ENCODE peak calls at places on chromosomes 11 and 22, in five cellular contexts. One of them, this sample, is unnamed.

GRCh38 chr22:44458044-44459020 is 39.7 kb downstream of the RTL6 start:
- DNase-seq in fibroblast of the aortic adventitia: no peak
- DNase-seq in PC-9: peak; percentile 33
- DNase-seq in esophagus squamous epithelium: no peak
- DNase-seq in HL-60: no peak
- DNase-seq in this sample: no peak

GRCh38 chr11:57896641-57897145 is 127.0 kb upstream of the OR9Q1 start:
- DNase-seq in fibroblast of the aortic adventitia: no peak
- DNase-seq in PC-9: no peak
- DNase-seq in esophagus squamous epithelium: no peak
- DNase-seq in HL-60: no peak
- DNase-seq in this sample: no peak

GRCh38 chr11:48055292-48056132 is 75.2 kb downstream of the PTPRJ start:
- DNase-seq in fibroblast of the aortic adventitia: peak; percentile 34
- DNase-seq in PC-9: peak; percentile 100
- DNase-seq in esophagus squamous epithelium: no peak
- DNase-seq in HL-60: peak; percentile 74
- DNase-seq in this sample: peak; percentile 86

GRCh38 chr11:83459802-83460201 is 173.6 kb upstream of the CCDC90B start:
- DNase-seq in fibroblast of the aortic adventitia: no peak
- DNase-seq in PC-9: no peak
- DNase-seq in esophagus squamous epithelium: no peak
- DNase-seq in HL-60: no peak
- DNase-seq in this sample: no peak

GRCh38 chr11:111982532-111983186 is 42.5 kb upstream of the DLAT start:
- DNase-seq in fibroblast of the aortic adventitia: no peak
- DNase-seq in PC-9: no peak
- DNase-seq in esophagus squamous epithelium: no peak
- DNase-seq in HL-60: no peak
- DNase-seq in this sample: no peak

GRCh38 chr11:102950622-102951081 is 4.9 kb downstream of the MMP13 start:
- DNase-seq in fibroblast of the aortic adventitia: peak; percentile 39
- DNase-seq in PC-9: peak; percentile 57
- DNase-seq in esophagus squamous epithelium: no peak
- DNase-seq in HL-60: no peak
- DNase-seq in this sample: no peak

GRCh38 chr22:50683994-50684371 is 11.4 kb downstream of the SHANK3 start:
- DNase-seq in fibroblast of the aortic adventitia: no peak
- DNase-seq in PC-9: no peak
- DNase-seq in esophagus squamous epithelium: no peak
- DNase-seq in HL-60: no peak
- DNase-seq in this sample: no peak

GRCh38 chr11:19344661-19345518 is 104.1 kb upstream of the E2F8 start:
- DNase-seq in fibroblast of the aortic adventitia: peak; percentile 53
- DNase-seq in PC-9: peak; percentile 79
- DNase-seq in esophagus squamous epithelium: no peak
- DNase-seq in HL-60: no peak
- DNase-seq in this sample: no peak

GRCh38 chr11:1751521-1751921 is 1.1 kb upstream of the IFITM10 start:
- DNase-seq in fibroblast of the aortic adventitia: no peak
- DNase-seq in PC-9: no peak
- DNase-seq in esophagus squamous epithelium: no peak
- DNase-seq in HL-60: no peak
- DNase-seq in this sample: no peak

GRCh38 chr22:31250740-31251330 is 38.7 kb downstream of the LIMK2 start:
- DNase-seq in fibroblast of the aortic adventitia: no peak
- DNase-seq in PC-9: peak; percentile 21
- DNase-seq in esophagus squamous epithelium: no peak
- DNase-seq in HL-60: no peak
- DNase-seq in this sample: no peak

GRCh38 chr11:65776196-65776595 is 4.6 kb downstream of the AP5B1 start:
- DNase-seq in fibroblast of the aortic adventitia: no peak
- DNase-seq in PC-9: peak; percentile 68
- DNase-seq in esophagus squamous epithelium: no peak
- DNase-seq in HL-60: peak; percentile 97
- DNase-seq in this sample: no peak
- TF ChIP-seq CTCF in fibroblast of the aortic adventitia: no peak
- TF ChIP-seq CTCF in PC-9: no peak
- TF ChIP-seq CTCF in esophagus squamous epithelium: no peak
- TF ChIP-seq CTCF in HL-60: no peak
- TF ChIP-seq CTCF in this sample: no peak

GRCh38 chr11:29913352-29913751 is 103.5 kb downstream of the KCNA4 start:
- DNase-seq in fibroblast of the aortic adventitia: no peak
- DNase-seq in PC-9: no peak
- DNase-seq in esophagus squamous epithelium: no peak
- DNase-seq in HL-60: no peak
- DNase-seq in this sample: no peak
- TF ChIP-seq CTCF in fibroblast of the aortic adventitia: no peak
- TF ChIP-seq CTCF in PC-9: no peak
- TF ChIP-seq CTCF in esophagus squamous epithelium: no peak
- TF ChIP-seq CTCF in HL-60: no peak
- TF ChIP-seq CTCF in this sample: no peak

GRCh38 chr22:39068033-39068785 is 8.9 kb upstream of the APOBEC3G start:
- DNase-seq in fibroblast of the aortic adventitia: no peak
- DNase-seq in PC-9: peak; percentile 97
- DNase-seq in esophagus squamous epithelium: no peak
- DNase-seq in HL-60: no peak
- DNase-seq in this sample: no peak
- TF ChIP-seq CTCF in fibroblast of the aortic adventitia: no peak
- TF ChIP-seq CTCF in PC-9: peak; percentile 65
- TF ChIP-seq CTCF in esophagus squamous epithelium: no peak
- TF ChIP-seq CTCF in HL-60: no peak
- TF ChIP-seq CTCF in this sample: no peak

DNA sequence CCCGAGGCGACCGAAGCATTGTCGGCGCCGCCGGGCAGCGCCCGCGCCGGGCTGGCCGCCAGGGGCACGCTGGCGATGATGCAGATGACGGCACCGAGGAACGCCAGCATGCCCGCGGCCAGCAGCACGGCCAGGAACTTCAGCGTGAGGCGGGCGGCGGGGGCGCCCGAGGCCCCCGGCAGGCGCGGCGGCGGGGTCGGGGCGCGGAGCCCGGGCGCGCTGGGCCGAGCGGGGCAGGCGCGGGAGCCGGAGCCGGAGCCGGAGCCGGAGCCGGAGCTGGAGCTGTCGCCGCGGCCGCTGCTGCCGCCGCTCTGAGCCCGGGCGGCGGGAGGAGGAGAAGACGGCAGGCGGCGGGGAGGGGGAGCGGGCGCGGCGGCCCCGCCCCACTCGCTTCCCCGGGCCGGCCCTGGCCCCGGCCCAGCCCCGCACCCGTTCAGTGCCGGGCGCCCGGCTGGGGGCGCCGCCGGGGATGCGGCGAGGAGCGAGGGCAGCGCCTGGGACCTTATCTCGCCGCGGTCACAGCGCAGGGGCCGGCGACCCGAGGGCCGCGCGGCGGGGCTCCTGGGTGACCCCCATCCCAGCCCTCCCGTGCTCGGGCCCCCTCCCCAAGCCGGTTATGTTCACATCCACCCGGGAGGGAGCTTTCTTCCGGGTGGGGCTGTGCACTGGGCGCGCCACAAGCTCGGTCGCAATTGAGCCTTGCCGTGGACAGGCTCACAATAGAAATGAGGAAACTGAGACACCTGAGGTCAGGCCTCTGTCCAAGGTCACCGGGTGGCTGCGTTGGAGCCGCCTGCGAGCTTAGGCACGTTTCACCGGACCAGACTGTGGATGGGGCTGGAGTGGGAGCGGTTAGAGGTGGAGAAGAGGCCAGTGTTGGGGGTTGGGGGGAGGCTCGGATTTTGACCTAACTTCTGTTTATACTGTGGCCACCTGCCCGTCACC is at the start of gene NPTXR:
- DNase-seq in fibroblast of the aortic adventitia: no peak
- DNase-seq in PC-9: no peak
- DNase-seq in esophagus squamous epithelium: no peak
- DNase-seq in HL-60: no peak
- DNase-seq in this sample: no peak
- TF ChIP-seq CTCF in fibroblast of the aortic adventitia: no peak
- TF ChIP-seq CTCF in PC-9: no peak
- TF ChIP-seq CTCF in esophagus squamous epithelium: no peak
- TF ChIP-seq CTCF in HL-60: no peak
- TF ChIP-seq CTCF in this sample: no peak

DNA sequence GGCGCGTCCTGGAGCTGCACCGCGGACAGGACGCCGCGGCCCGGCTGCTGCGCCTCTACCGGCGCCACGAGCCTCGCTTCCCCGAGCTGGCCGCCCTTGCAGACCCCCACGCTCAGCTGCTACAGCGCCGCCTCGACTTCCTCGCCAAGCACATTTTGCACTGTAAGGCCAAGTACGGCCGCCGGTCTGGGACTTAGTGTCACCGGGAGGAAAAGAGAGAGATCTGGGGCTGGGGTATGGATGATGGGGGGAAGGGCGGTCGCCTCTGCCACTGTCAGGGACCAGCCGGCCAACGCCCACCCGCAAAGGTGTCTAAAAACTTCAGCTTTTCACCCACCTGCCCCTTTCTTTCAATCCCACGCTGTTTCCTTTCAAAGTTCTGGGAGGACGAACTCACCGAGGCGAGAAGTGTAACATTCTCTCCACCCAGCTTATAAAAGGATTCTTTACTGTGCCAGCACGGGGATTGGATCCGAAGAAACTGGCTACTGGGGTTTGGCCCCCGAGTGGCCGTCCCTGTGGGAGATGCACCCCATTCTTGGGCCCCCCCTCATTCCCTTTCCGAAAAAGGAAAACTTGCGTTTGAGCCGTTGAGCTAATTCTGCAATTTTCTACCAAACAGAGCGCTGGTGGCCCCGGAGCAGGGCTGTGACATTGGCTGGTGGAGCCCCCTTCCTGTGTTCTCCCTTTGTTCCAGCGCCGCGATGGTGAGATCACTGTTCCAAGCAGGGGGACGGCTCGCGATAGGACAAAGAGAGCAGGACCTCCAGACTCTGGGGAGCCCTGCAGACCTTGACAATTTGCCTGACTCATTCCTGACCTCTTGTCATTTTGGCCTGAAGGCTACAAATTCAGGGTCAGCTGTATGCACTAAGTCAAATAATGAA is 1.7 kb downstream of the FJX1 start:
- DNase-seq in fibroblast of the aortic adventitia: no peak
- DNase-seq in PC-9: peak; percentile 70
- DNase-seq in esophagus squamous epithelium: no peak
- DNase-seq in HL-60: no peak
- DNase-seq in this sample: no peak
- TF ChIP-seq CTCF in fibroblast of the aortic adventitia: peak; percentile 15
- TF ChIP-seq CTCF in PC-9: no peak
- TF ChIP-seq CTCF in esophagus squamous epithelium: no peak
- TF ChIP-seq CTCF in HL-60: no peak
- TF ChIP-seq CTCF in this sample: no peak

GRCh38 chr11:44157019-44157418 is 61.5 kb downstream of the EXT2 start:
- DNase-seq in fibroblast of the aortic adventitia: no peak
- DNase-seq in PC-9: no peak
- DNase-seq in esophagus squamous epithelium: no peak
- DNase-seq in HL-60: no peak
- DNase-seq in this sample: no peak
- TF ChIP-seq CTCF in fibroblast of the aortic adventitia: no peak
- TF ChIP-seq CTCF in PC-9: no peak
- TF ChIP-seq CTCF in esophagus squamous epithelium: no peak
- TF ChIP-seq CTCF in HL-60: no peak
- TF ChIP-seq CTCF in this sample: no peak

DNA sequence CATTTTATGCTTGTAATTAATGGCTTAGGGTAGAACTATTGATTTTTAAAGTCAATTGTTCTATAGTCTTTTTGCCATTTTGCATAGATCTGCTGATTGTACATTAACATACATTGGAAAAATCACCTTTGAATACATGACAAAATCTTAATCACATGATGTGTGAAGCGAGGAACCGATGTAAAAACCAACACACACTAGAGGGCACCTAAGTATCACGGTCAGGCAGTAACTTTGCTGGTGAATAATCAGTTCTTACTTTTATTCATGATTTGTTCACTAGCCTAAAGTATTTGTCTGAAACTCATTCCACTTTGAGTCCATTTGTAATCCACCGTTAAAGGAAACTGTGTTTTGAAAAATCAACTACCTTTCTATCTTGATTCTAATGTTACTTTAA is 28.2 kb downstream of the JHY start:
- DNase-seq in fibroblast of the aortic adventitia: peak; percentile 67
- DNase-seq in PC-9: no peak
- DNase-seq in esophagus squamous epithelium: no peak
- DNase-seq in HL-60: peak; percentile 7
- DNase-seq in this sample: no peak
- TF ChIP-seq CTCF in fibroblast of the aortic adventitia: peak; percentile 50
- TF ChIP-seq CTCF in PC-9: peak; percentile 36
- TF ChIP-seq CTCF in esophagus squamous epithelium: no peak
- TF ChIP-seq CTCF in HL-60: no peak
- TF ChIP-seq CTCF in this sample: peak; percentile 72

DNA sequence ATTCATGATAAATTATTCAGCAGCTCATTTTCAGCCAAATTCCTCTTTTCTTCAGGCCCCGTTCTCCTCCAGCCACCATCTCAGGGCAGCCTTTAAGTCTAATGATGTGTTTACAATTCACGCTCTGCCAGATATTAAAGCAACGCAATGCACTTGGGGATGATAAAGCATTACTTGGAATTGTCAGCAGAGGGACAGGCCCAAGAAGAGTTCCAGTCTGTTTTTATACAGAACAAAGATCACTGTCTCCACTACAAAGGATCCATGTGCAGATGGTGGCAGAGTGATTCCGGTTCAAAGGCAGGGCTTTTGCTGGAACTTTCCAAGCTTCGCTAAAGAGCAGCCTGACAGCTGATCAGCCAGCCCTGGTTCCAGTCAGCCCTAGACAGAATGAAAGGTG is 13.7 kb upstream of the GALNT18 start:
- DNase-seq in fibroblast of the aortic adventitia: no peak
- DNase-seq in PC-9: no peak
- DNase-seq in esophagus squamous epithelium: no peak
- DNase-seq in HL-60: no peak
- DNase-seq in this sample: no peak
- TF ChIP-seq CTCF in fibroblast of the aortic adventitia: no peak
- TF ChIP-seq CTCF in PC-9: no peak
- TF ChIP-seq CTCF in esophagus squamous epithelium: no peak
- TF ChIP-seq CTCF in HL-60: no peak
- TF ChIP-seq CTCF in this sample: peak; percentile 15

DNA sequence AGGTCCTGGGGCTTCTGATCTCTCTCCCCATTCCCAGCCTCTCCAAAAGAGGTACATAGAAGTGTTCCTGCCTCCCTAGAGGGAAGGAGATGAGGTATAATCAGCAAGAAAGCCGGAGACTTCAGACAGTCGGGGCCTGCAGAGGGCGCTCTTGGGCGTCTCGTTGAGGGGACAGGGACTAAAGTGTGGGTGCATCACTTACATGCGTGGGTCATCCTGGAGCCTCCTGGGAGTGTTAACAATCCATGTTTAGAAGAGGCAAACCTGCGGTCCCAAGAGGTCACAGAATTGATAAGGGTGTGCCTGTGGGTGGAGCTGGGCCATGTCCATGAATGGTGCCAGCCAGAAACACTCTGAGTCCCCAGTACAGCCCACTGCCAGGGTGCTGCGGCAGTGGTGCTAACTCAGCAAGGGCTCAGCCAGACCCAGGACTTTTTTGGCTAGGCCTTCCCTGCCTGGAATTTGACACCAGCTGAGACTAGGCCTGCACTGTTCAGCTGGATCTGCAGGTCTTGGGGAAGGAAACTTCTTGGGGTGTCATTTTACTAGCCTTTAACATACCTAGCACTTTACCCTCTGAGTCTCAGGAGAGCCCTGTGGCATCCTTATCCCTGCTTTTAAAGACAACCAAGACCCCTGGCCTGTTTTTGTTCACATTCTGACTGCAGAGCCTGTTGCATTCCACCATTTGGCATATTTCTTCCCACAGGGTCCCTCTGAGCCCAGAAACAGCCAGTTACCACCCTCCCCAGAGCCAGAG is 5.5 kb downstream of the YDJC start:
- DNase-seq in fibroblast of the aortic adventitia: peak; percentile 37
- DNase-seq in PC-9: no peak
- DNase-seq in esophagus squamous epithelium: no peak
- DNase-seq in HL-60: peak; percentile 38
- DNase-seq in this sample: no peak
- TF ChIP-seq CTCF in fibroblast of the aortic adventitia: peak; percentile 45
- TF ChIP-seq CTCF in PC-9: peak; percentile 57
- TF ChIP-seq CTCF in esophagus squamous epithelium: no peak
- TF ChIP-seq CTCF in HL-60: peak; percentile 1
- TF ChIP-seq CTCF in this sample: peak; percentile 71

This sample was measured in epithelial cell of proximal tubule.